ENCODE peak calls at places on chromosome 12, in nine cellular contexts. Z is activated T-helper 1 cell treated with anti-CD3 and anti-CD28 coated beads, Interleukin-2, amount 50 U/mL, for 16 hours; D is esophagus muscularis mucosa; H is substantia nigra; N is colonic mucosa; W is mesenchymal stem cell; J is activated CD4-positive, alpha-beta T cell treated with anti-CD3 and anti-CD28 coated beads, Interleukin-2, amount 50 U/mL, for 48 hours; K is NCI-H2081 treated with DMSO at 0.1 percent for 48 hours; L is HCEC 1CT. E is an unnamed sample.

GRCh38 chr12:127273621-127274020 is 993.3 kb upstream of the TMEM132C start:
- DNase-seq in L (peak), K (no peak), J (no peak), H (no peak), Z (no peak), D (no peak), N (no peak), W (no peak), E (no peak)

GRCh38 chr12:127632431-127632830 is 634.5 kb upstream of the TMEM132C start:
- DNase-seq in W (no peak), D (no peak), L (no peak), N (no peak), J (no peak), H (no peak), K (no peak), Z (no peak), E (no peak)

GRCh38 chr12:11067514-11067913 is 5.4 kb upstream of the TAS2R46 start:
- DNase-seq in H (no peak), J (no peak), L (no peak), W (no peak), Z (no peak), K (no peak), N (peak), D (no peak), E (no peak)

GRCh38 chr12:10967409-10967808 is 19.3 kb downstream of the TAS2R50 start:
- DNase-seq in J (no peak), D (no peak), K (no peak), L (peak), Z (no peak), W (peak), N (no peak), H (no peak), E (no peak)

GRCh38 chr12:38926501-38926900 is 21.1 kb upstream of the CPNE8 start:
- DNase-seq in J (no peak), K (no peak), Z (no peak), H (no peak), N (no peak), W (no peak), L (no peak), D (no peak), E (no peak)

GRCh38 chr12:6925543-6926279 is 2.0 kb upstream of the ATN1 start:
- DNase-seq in K (no peak), H (peak), W (peak), L (peak), N (peak), D (no peak), J (no peak), Z (no peak), E (peak)

GRCh38 chr12:131507094-131507493 is 203.8 kb upstream of the SFSWAP start:
- DNase-seq in D (no peak), H (no peak), K (no peak), J (no peak), W (no peak), L (no peak), Z (no peak), N (no peak), E (no peak)

GRCh38 chr12:95169368-95169767 is 47.9 kb downstream of the FGD6 start:
- DNase-seq in H (no peak), N (peak), Z (no peak), W (peak), K (no peak), L (peak), D (no peak), J (no peak), E (no peak)

GRCh38 chr12:67525500-67525884 is 123.1 kb upstream of the DYRK2 start:
- DNase-seq in H (no peak), J (no peak), K (no peak), Z (no peak), L (no peak), D (no peak), N (no peak), W (no peak), E (no peak)

GRCh38 chr12:117872521-117873169 is 96.1 kb downstream of the KSR2 start:
- DNase-seq in K (no peak), J (no peak), L (no peak), H (no peak), N (no peak), D (no peak), W (no peak), Z (no peak), E (no peak)

GRCh38 chr12:47200446-47200845 is 120.7 kb upstream of the AMIGO2 start:
- DNase-seq in Z (no peak), D (no peak), H (no peak), N (no peak), L (no peak), J (no peak), K (no peak), W (no peak), E (no peak)

GRCh38 chr12:46920503-46920902 is 94.7 kb upstream of the SLC38A4 start:
- DNase-seq in W (no peak), N (no peak), Z (no peak), J (no peak), D (no peak), L (no peak), H (no peak), K (no peak), E (no peak)

GRCh38 chr12:51188359-51189051 is 15.6 kb upstream of the TFCP2 start:
- DNase-seq in H (no peak), J (no peak), K (no peak), D (no peak), N (no peak), Z (no peak), L (no peak), W (no peak), E (no peak)

GRCh38 chr12:46430340-46430948 is 57.9 kb upstream of the SLC38A2 start:
- DNase-seq in J (no peak), L (peak), N (peak), H (no peak), K (no peak), Z (no peak), D (no peak), W (peak), E (no peak)

GRCh38 chr12:84637926-84638325 is 274.7 kb downstream of the SLC6A15 start:
- DNase-seq in L (no peak), Z (no peak), H (no peak), K (no peak), N (no peak), W (peak), J (no peak), D (no peak), E (no peak)

E was measured in aorta.